ENCODE peak calls at places on chromosomes 1 and 21, in seven cellular contexts. Z, M, S, T, D, L and W are unnamed samples.

GRCh38 chr1:2378956-2379732 is 12.2 kb downstream of the MORN1 start:
- DNase-seq in Z (no peak), M (no peak), S (no peak), T (peak), D (no peak), L (no peak), W (no peak)

GRCh38 chr1:210362526-210362925 is 33.8 kb downstream of the HHAT start:
- DNase-seq in Z (no peak), M (peak), S (no peak), T (no peak), D (no peak), L (no peak), W (no peak)

GRCh38 chr1:209720326-209720725 is 15.7 kb downstream of the HSD11B1 start:
- DNase-seq in Z (no peak), M (no peak), S (no peak), T (no peak), D (no peak), L (no peak), W (no peak)

GRCh38 chr1:31510853-31511789 is 65.2 kb upstream of the TINAGL1 start:
- DNase-seq in Z (no peak), M (peak), S (no peak), T (no peak), D (no peak), L (no peak), W (no peak)

GRCh38 chr1:6960291-6960758 is 175.1 kb downstream of the CAMTA1 start:
- DNase-seq in Z (no peak), M (no peak), S (peak), T (no peak), D (no peak), L (no peak), W (no peak)

GRCh38 chr21:42160111-42160949 is 58.6 kb upstream of the ABCG1 start:
- DNase-seq in Z (no peak), M (no peak), S (no peak), T (no peak), D (no peak), L (peak), W (no peak)

GRCh38 chr21:38699048-38699447 is 106.7 kb upstream of the ETS2 start:
- DNase-seq in Z (no peak), M (peak), S (no peak), T (no peak), D (peak), L (no peak), W (no peak)

GRCh38 chr1:37031871-37032270 is 2.4 kb downstream of the GRIK3 start:
- DNase-seq in Z (no peak), M (no peak), S (no peak), T (no peak), D (no peak), L (no peak), W (no peak)

GRCh38 chr1:219771039-219771438 is 157.3 kb downstream of the SLC30A10 start:
- DNase-seq in Z (no peak), M (no peak), S (no peak), T (no peak), D (no peak), L (no peak), W (no peak)

GRCh38 chr1:45804671-45804973 is 1.2 kb downstream of the MAST2 start:
- DNase-seq in Z (no peak), M (no peak), S (no peak), T (no peak), D (no peak), L (no peak), W (no peak)

GRCh38 chr1:192807221-192807967 is 1.4 kb upstream of the RGS2 start:
- DNase-seq in Z (no peak), M (peak), S (no peak), T (no peak), D (no peak), L (no peak), W (no peak)

GRCh38 chr1:236844499-236845271 is 49.6 kb downstream of the MTR start:
- DNase-seq in Z (no peak), M (no peak), S (no peak), T (no peak), D (no peak), L (no peak), W (no peak)

GRCh38 chr1:65717815-65718454 is 74.8 kb upstream of the PDE4B start:
- DNase-seq in Z (no peak), M (peak), S (no peak), T (no peak), D (no peak), L (no peak), W (no peak)
- TF ChIP-seq CTCF in Z (no peak), M (no peak), S (no peak), T (no peak), D (no peak), L (no peak), W (no peak)

DNA sequence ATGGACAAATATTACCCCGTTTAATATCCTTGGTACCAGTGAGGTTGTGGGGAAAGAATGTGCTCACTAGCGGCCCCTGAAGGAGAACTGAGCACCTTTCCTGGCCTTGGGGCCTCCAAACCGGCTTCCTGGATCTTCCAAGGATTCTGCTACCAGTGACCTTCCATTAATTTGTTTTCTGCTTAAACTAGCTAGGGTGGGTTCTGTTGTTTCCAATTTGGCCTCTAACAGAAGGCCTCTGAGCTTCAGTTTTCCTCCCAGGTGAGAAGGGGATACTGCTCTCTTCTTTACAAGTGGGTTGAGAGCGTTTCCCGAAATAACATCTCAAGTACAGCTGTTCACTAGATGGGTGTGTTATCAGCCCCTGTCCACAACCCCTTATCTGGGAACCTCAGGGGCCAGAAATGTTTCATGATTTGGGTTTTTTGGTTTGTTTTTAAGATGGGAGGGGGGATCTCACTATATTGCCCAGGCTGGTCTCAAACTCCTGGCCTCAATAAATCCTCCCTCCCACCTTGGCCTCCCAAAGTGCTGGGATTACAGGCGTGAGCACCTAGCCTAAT is 16.9 kb upstream of the IFNGR2 start:
- DNase-seq in Z (no peak), M (no peak), S (no peak), T (no peak), D (peak), L (no peak), W (no peak)
- TF ChIP-seq CTCF in Z (no peak), M (no peak), S (no peak), T (peak), D (peak), L (no peak), W (no peak)

GRCh38 chr21:20875741-20876140 is 122.5 kb upstream of the NCAM2 start:
- DNase-seq in Z (no peak), M (peak), S (no peak), T (no peak), D (no peak), L (no peak), W (no peak)
- TF ChIP-seq CTCF in Z (no peak), M (no peak), S (no peak), T (no peak), D (no peak), L (no peak), W (no peak)

GRCh38 chr1:180633092-180634045 is 1.5 kb downstream of the XPR1 start:
- DNase-seq in Z (no peak), M (no peak), S (no peak), T (no peak), D (no peak), L (no peak), W (no peak)

GRCh38 chr1:180632326-180633088 is 685 bp downstream of the XPR1 start:
- DNase-seq in Z (no peak), M (peak), S (no peak), T (no peak), D (peak), L (peak), W (no peak)

GRCh38 chr1:180631766-180632325 is at the start of gene XPR1:
- DNase-seq in Z (peak), M (peak), S (peak), T (peak), D (peak), L (peak), W (peak)

GRCh38 chr1:180639871-180640270 is 8.0 kb downstream of the XPR1 start:
- DNase-seq in Z (no peak), M (no peak), S (no peak), T (no peak), D (no peak), L (no peak), W (no peak)

GRCh38 chr1:180636138-180636537 is 4.3 kb downstream of the XPR1 start:
- DNase-seq in Z (no peak), M (peak), S (no peak), T (no peak), D (no peak), L (no peak), W (no peak)
- TF ChIP-seq CTCF in Z (peak), M (no peak), S (peak), T (no peak), D (no peak), L (no peak), W (no peak)

GRCh38 chr1:84768634-84769033 is 78.4 kb upstream of the SSX2IP start:
- DNase-seq in Z (no peak), M (no peak), S (no peak), T (no peak), D (no peak), L (no peak), W (no peak)

GRCh38 chr1:84759756-84760155 is 69.5 kb upstream of the SSX2IP start:
- DNase-seq in Z (no peak), M (no peak), S (no peak), T (no peak), D (no peak), L (no peak), W (no peak)

GRCh38 chr1:84758968-84759491 is 68.8 kb upstream of the SSX2IP start:
- DNase-seq in Z (no peak), M (no peak), S (no peak), T (no peak), D (no peak), L (no peak), W (no peak)

GRCh38 chr1:84762664-84763063 is 72.4 kb upstream of the SSX2IP start:
- DNase-seq in Z (no peak), M (no peak), S (no peak), T (no peak), D (no peak), L (no peak), W (no peak)

GRCh38 chr1:84763912-84764675 is 73.8 kb upstream of the SSX2IP start:
- DNase-seq in Z (no peak), M (no peak), S (no peak), T (no peak), D (peak), L (no peak), W (no peak)
- TF ChIP-seq CTCF in Z (no peak), M (no peak), S (no peak), T (no peak), D (no peak), L (no peak), W (no peak)